ENCODE peak calls at places on chromosomes 1 and 21, in four cellular contexts. N, Q, I and L are unnamed samples.

GRCh38 chr1:165365344-165365743 is 8.8 kb upstream of the LMX1A start:
- DNase-seq in N (no peak), Q (no peak), I (no peak), L (no peak)

GRCh38 chr1:8011923-8012858 is 13.9 kb downstream of the ERRFI1 start:
- DNase-seq in N (no peak), Q (no peak), I (no peak), L (no peak)

GRCh38 chr1:184825571-184825970 is 70.9 kb upstream of the EDEM3 start:
- DNase-seq in N (no peak), Q (no peak), I (no peak), L (no peak)

GRCh38 chr21:20996421-20997307 is 1.5 kb upstream of the NCAM2 start:
- DNase-seq in N (no peak), Q (peak; percentile 41), I (no peak), L (peak; percentile 42)

GRCh38 chr1:32967863-32968571 is 3.4 kb upstream of the RNF19B start:
- DNase-seq in N (no peak), Q (no peak), I (no peak), L (no peak)

GRCh38 chr1:231611851-231612250 is 14.7 kb upstream of the DISC1 start:
- DNase-seq in N (no peak), Q (no peak), I (no peak), L (no peak)

GRCh38 chr1:164524810-164525209 is 34.2 kb upstream of the PBX1 start:
- DNase-seq in N (no peak), Q (peak; percentile 79), I (no peak), L (peak; percentile 76)

GRCh38 chr1:223224465-223224864 is 81.4 kb upstream of the TLR5 start:
- DNase-seq in N (no peak), Q (no peak), I (no peak), L (no peak)

GRCh38 chr1:33045246-33045645 is 8.6 kb upstream of the AK2 start:
- DNase-seq in N (no peak), Q (peak; percentile 13), I (no peak), L (peak; percentile 34)

GRCh38 chr1:77540501-77541161 is 141.8 kb downstream of the ZZZ3 start:
- DNase-seq in N (no peak), Q (peak; percentile 76), I (no peak), L (peak; percentile 77)

GRCh38 chr1:186446138-186446537 is 14.8 kb downstream of the PDC start:
- DNase-seq in N (no peak), Q (no peak), I (no peak), L (no peak)

GRCh38 chr1:155322571-155322952 is 1.9 kb downstream of the RUSC1 start:
- DNase-seq in N (no peak), Q (peak; percentile 49), I (peak; percentile 53), L (peak; percentile 30)

GRCh38 chr21:39386899-39387298 is 38.0 kb upstream of the HMGN1 start:
- DNase-seq in N (no peak), Q (no peak), I (no peak), L (no peak)

GRCh38 chr1:57249511-57249910 is 174.3 kb downstream of the DAB1 start:
- DNase-seq in N (no peak), Q (no peak), I (no peak), L (no peak)

GRCh38 chr1:233097546-233098254 is 147.3 kb downstream of the NTPCR start:
- DNase-seq in N (no peak), Q (no peak), I (no peak), L (no peak)

GRCh38 chr21:31364265-31364945 is 20.3 kb upstream of the TIAM1 start:
- DNase-seq in N (no peak), Q (no peak), I (no peak), L (no peak)

GRCh38 chr1:20211511-20211931 is 25.2 kb upstream of the PLA2G2C start:
- DNase-seq in N (no peak), Q (peak; percentile 53), I (no peak), L (no peak)